ENCODE peak calls at places on chromosomes 6 and 20, in six cellular contexts. D, R, N, B, O and S are unnamed samples.

GRCh38 chr20:62792182-62792939 is 3.9 kb upstream of the MRGBP start:
- DNase-seq in D (no peak), R (no peak), N (no peak), B (no peak), O (no peak), S (peak)

GRCh38 chr6:169156108-169156821 is 97.4 kb downstream of the THBS2 start:
- DNase-seq in D (no peak), R (no peak), N (no peak), B (no peak), O (no peak), S (no peak)

GRCh38 chr6:39208233-39208720 is 21.0 kb downstream of the KCNK5 start:
- DNase-seq in D (no peak), R (no peak), N (no peak), B (no peak), O (no peak), S (no peak)

GRCh38 chr20:47353224-47353696 is 3.2 kb downstream of the ZMYND8 start:
- DNase-seq in D (no peak), R (no peak), N (no peak), B (no peak), O (no peak), S (no peak)

GRCh38 chr20:50911716-50912115 is 19.5 kb downstream of the ADNP start:
- DNase-seq in D (no peak), R (no peak), N (no peak), B (no peak), O (no peak), S (no peak)

GRCh38 chr6:37052027-37052628 is 46.7 kb downstream of the FGD2 start:
- DNase-seq in D (no peak), R (no peak), N (no peak), B (no peak), O (no peak), S (no peak)

GRCh38 chr6:132669690-132670291 is 10.8 kb upstream of the TAAR1 start:
- DNase-seq in D (peak), R (no peak), N (no peak), B (no peak), O (peak), S (peak)

GRCh38 chr6:127319686-127320085 is 23.7 kb downstream of the ECHDC1 start:
- DNase-seq in D (no peak), R (no peak), N (no peak), B (no peak), O (no peak), S (no peak)

GRCh38 chr6:141123497-141123896 is 1009.2 kb upstream of the GJE1 start:
- DNase-seq in D (no peak), R (no peak), N (no peak), B (no peak), O (no peak), S (no peak)